ENCODE peak calls at places on chromosomes 2 and 18, in eight cellular contexts. B is CD8-positive, alpha-beta memory T cell; L is aorta; F is CD4-positive, alpha-beta T cell; Q is tibial artery; D is keratinocyte; M is IMR-90; R is osteoblast. Y is an unnamed sample.

GRCh38 chr2:58428553-58429284 is 187.6 kb upstream of the FANCL start:
- DNase-seq in B (no peak), L (no peak), F (no peak), Q (no peak), D (no peak), M (no peak), R (peak; percentile 76), Y (no peak)

GRCh38 chr2:239326831-239327535 is 73.8 kb downstream of the HDAC4 start:
- DNase-seq in B (peak; percentile 76), L (no peak), F (peak; percentile 64), Q (no peak), D (no peak), M (peak; percentile 69), R (no peak), Y (no peak)

GRCh38 chr2:66432801-66433694 is 1.9 kb upstream of the MEIS1 start:
- DNase-seq in B (no peak), L (peak; percentile 92), F (no peak), Q (peak; percentile 95), D (peak; percentile 36), M (peak; percentile 98), R (peak; percentile 99), Y (no peak)

GRCh38 chr2:45029215-45029614 is 20.0 kb upstream of the SIX2 start:
- DNase-seq in B (no peak), L (no peak), F (no peak), Q (no peak), D (no peak), M (no peak), R (no peak), Y (no peak)

GRCh38 chr2:45412754-45413379 is 198.2 kb downstream of the SRBD1 start:
- DNase-seq in B (no peak), L (no peak), F (no peak), Q (no peak), D (no peak), M (peak; percentile 27), R (peak; percentile 72), Y (no peak)

GRCh38 chr2:215517391-215517790 is 81.5 kb upstream of the FN1 start:
- DNase-seq in B (no peak), L (no peak), F (no peak), Q (no peak), D (no peak), M (no peak), R (no peak), Y (no peak)

GRCh38 chr2:222900354-222900753 is 39.5 kb downstream of the ACSL3 start:
- DNase-seq in B (no peak), L (no peak), F (no peak), Q (no peak), D (no peak), M (peak; percentile 91), R (no peak), Y (no peak)

GRCh38 chr2:174662459-174662858 is 64.9 kb upstream of the WIPF1 start:
- DNase-seq in B (no peak), L (peak; percentile 64), F (no peak), Q (peak; percentile 84), D (no peak), M (peak; percentile 90), R (peak; percentile 90), Y (no peak)

GRCh38 chr2:8544168-8544785 is 137.6 kb upstream of the ID2 start:
- DNase-seq in B (no peak), L (no peak), F (no peak), Q (peak; percentile 44), D (no peak), M (no peak), R (peak; percentile 80), Y (no peak)

GRCh38 chr2:20447437-20448245 is 767 bp downstream of the RHOB start:
- DNase-seq in B (peak; percentile 57), L (peak; percentile 77), F (no peak), Q (peak; percentile 80), D (no peak), M (peak; percentile 41), R (peak; percentile 82), Y (no peak)

GRCh38 chr18:3703732-3704176 is 253.8 kb downstream of the TGIF1 start:
- DNase-seq in B (no peak), L (peak; percentile 73), F (no peak), Q (peak; percentile 69), D (no peak), M (peak; percentile 73), R (peak; percentile 90), Y (no peak)

GRCh38 chr2:136025057-136025973 is 39.9 kb upstream of the DARS1 start:
- DNase-seq in B (no peak), L (peak; percentile 69), F (peak; percentile 38), Q (no peak), D (no peak), M (peak; percentile 28), R (peak; percentile 59), Y (no peak)

GRCh38 chr18:26190506-26190905 is 35.7 kb upstream of the TAF4B start:
- DNase-seq in B (peak; percentile 63), L (no peak), F (peak; percentile 28), Q (no peak), D (no peak), M (no peak), R (no peak), Y (no peak)

GRCh38 chr2:22855761-22856184 is 529.2 kb upstream of the KLHL29 start:
- DNase-seq in B (no peak), L (no peak), F (no peak), Q (no peak), D (no peak), M (no peak), R (no peak), Y (no peak)

GRCh38 chr2:224518806-224519580 is 66.2 kb downstream of the CUL3 start:
- DNase-seq in B (no peak), L (no peak), F (no peak), Q (no peak), D (peak; percentile 26), M (peak; percentile 84), R (peak; percentile 87), Y (no peak)

GRCh38 chr18:45324489-45325111 is 290.7 kb upstream of the SLC14A2 start:
- DNase-seq in B (no peak), L (peak; percentile 75), F (no peak), Q (peak; percentile 92), D (no peak), M (peak; percentile 8), R (no peak), Y (no peak)
- H3K9me3 ChIP-seq in B (no peaks in the 10 kb centered on the region), L (no peaks in the 10 kb centered on the region), F (no peaks in the 10 kb centered on the region), Q (no peaks in the 10 kb centered on the region), D (no peaks in the 10 kb centered on the region), M (no peaks in the 10 kb centered on the region), R (no peaks in the 10 kb centered on the region), Y (no peaks in the 10 kb centered on the region)

GRCh38 chr2:106816974-106817373 is 69.0 kb downstream of the ST6GAL2 start:
- DNase-seq in B (no peak), L (peak; percentile 88), F (no peak), Q (peak; percentile 95), D (no peak), M (no peak), R (no peak), Y (no peak)

DNA sequence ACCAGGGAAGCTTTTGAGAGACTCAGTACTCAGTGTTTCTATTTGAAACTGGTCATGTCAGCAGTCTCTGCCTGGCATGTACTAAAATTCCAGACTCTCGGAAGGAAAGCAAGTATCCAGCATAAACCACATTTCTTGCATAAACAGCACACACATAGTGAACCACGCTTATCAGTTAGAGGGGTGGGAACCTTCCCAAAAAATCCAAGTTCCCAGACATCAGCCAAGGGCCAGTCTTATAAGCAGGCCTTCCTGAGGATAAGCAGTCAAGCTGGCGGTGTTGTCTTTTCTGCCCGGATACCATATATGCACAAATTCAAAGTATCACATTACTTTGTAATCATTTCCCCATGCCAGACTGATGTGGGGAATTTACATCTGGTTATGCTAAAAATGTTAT is 73.6 kb downstream of the ST6GAL2 start:
- DNase-seq in B (no peak), L (peak; percentile 63), F (no peak), Q (peak; percentile 70), D (no peak), M (no peak), R (no peak), Y (no peak)
- H3K9me3 ChIP-seq in B (no peaks in the 10 kb centered on the region), L (no peaks in the 10 kb centered on the region), F (no peaks in the 10 kb centered on the region), Q (no peaks in the 10 kb centered on the region), D (no peaks in the 10 kb centered on the region), M (peaks cover 10% of the 10 kb centered on the region), R (no peaks in the 10 kb centered on the region), Y (no peaks in the 10 kb centered on the region)

GRCh38 chr18:78827141-78827540 is 152.5 kb upstream of the SALL3 start:
- DNase-seq in B (no peak), L (no peak), F (no peak), Q (no peak), D (no peak), M (no peak), R (no peak), Y (no peak)

GRCh38 chr18:78828131-78828530 is 151.5 kb upstream of the SALL3 start:
- DNase-seq in B (no peak), L (no peak), F (no peak), Q (no peak), D (no peak), M (no peak), R (no peak), Y (no peak)

GRCh38 chr18:78831603-78832002 is 148.0 kb upstream of the SALL3 start:
- DNase-seq in B (no peak), L (no peak), F (no peak), Q (no peak), D (no peak), M (no peak), R (no peak), Y (no peak)

GRCh38 chr18:78830826-78831225 is 148.8 kb upstream of the SALL3 start:
- DNase-seq in B (no peak), L (no peak), F (no peak), Q (no peak), D (no peak), M (no peak), R (no peak), Y (no peak)

GRCh38 chr18:78830161-78830560 is 149.5 kb upstream of the SALL3 start:
- DNase-seq in B (no peak), L (no peak), F (no peak), Q (no peak), D (no peak), M (no peak), R (no peak), Y (no peak)
- H3K9me3 ChIP-seq in B (no peaks in the 10 kb centered on the region), L (no peaks in the 10 kb centered on the region), F (no peaks in the 10 kb centered on the region), Q (no peaks in the 10 kb centered on the region), D (peaks cover 21% of the 10 kb centered on the region), M (peaks cover 51% of the 10 kb centered on the region), R (peaks cover 6% of the 10 kb centered on the region), Y (no peaks in the 10 kb centered on the region)

GRCh38 chr2:64550042-64550441 is 25.9 kb downstream of the AFTPH start:
- DNase-seq in B (no peak), L (no peak), F (no peak), Q (no peak), D (no peak), M (no peak), R (no peak), Y (no peak)

GRCh38 chr2:64548795-64549194 is 24.7 kb downstream of the AFTPH start:
- DNase-seq in B (no peak), L (no peak), F (no peak), Q (no peak), D (no peak), M (no peak), R (no peak), Y (no peak)

GRCh38 chr2:64554117-64554516 is 30.0 kb downstream of the AFTPH start:
- DNase-seq in B (no peak), L (no peak), F (no peak), Q (no peak), D (no peak), M (no peak), R (no peak), Y (no peak)

DNA sequence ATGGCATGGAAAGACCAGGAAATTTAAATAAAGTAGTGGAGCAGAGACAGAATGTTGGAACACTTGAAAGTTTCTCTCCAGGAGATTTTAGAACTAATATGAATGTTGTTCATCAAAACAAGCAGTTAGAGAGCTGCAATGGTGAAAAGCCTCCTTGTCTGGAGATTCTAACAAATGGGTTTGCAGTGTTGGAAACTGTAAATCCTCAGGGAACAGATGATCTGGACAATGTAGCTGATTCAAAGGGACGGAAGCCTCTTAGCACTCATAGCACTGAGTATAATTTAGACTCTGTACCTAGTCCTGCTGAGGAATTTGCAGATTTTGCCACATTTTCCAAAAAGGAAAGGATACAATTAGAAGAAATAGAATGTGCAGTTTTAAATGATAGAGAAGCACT is 27.7 kb downstream of the AFTPH start:
- DNase-seq in B (no peak), L (no peak), F (no peak), Q (no peak), D (no peak), M (no peak), R (no peak), Y (no peak)
- H3K9me3 ChIP-seq in B (no peaks in the 10 kb centered on the region), L (no peaks in the 10 kb centered on the region), F (no peaks in the 10 kb centered on the region), Q (no peaks in the 10 kb centered on the region), D (no peaks in the 10 kb centered on the region), M (no peaks in the 10 kb centered on the region), R (no peaks in the 10 kb centered on the region), Y (no peaks in the 10 kb centered on the region)